ENCODE peak calls at places on chromosome 7, in nine cellular contexts. N is lung, Q is PC-3, Y is BJ, S is hepatocyte, R is HepG2, K is OCI-LY7, W is AG10803, J is upper lobe of right lung. B is an unnamed sample.

GRCh38 chr7:99380823-99381663 is 6.5 kb downstream of the ARPC1B start:
- DNase-seq in N (peak; percentile 50), Q (no peak), Y (no peak), S (no peak), R (peak; percentile 72), K (peak; percentile 88), W (no peak), J (no peak), B (peak; percentile 84)

GRCh38 chr7:136139392-136139791 is 162.2 kb upstream of the MTPN start:
- DNase-seq in N (no peak), Q (no peak), Y (no peak), S (no peak), R (no peak), K (no peak), W (no peak), J (no peak), B (no peak)

GRCh38 chr7:32536585-32536984 is 41.3 kb downstream of the AVL9 start:
- DNase-seq in N (no peak), Q (peak; percentile 86), Y (peak; percentile 18), S (no peak), R (no peak), K (no peak), W (peak; percentile 52), J (no peak), B (no peak)

GRCh38 chr7:46586406-46586805 is 665.3 kb upstream of the IGFBP3 start:
- DNase-seq in N (no peak), Q (no peak), Y (no peak), S (no peak), R (no peak), K (no peak), W (peak; percentile 82), J (no peak), B (no peak)

GRCh38 chr7:112487938-112488575 is 7.3 kb downstream of the LSMEM1 start:
- DNase-seq in N (no peak), Q (no peak), Y (no peak), S (no peak), R (no peak), K (no peak), W (no peak), J (no peak), B (no peak)

GRCh38 chr7:149071641-149072437 is 18.7 kb downstream of the ZNF786 start:
- DNase-seq in N (peak; percentile 31), Q (no peak), Y (no peak), S (peak; percentile 13), R (no peak), K (no peak), W (peak; percentile 2), J (no peak), B (no peak)

GRCh38 chr7:106012935-106013439 is 49.9 kb downstream of the CDHR3 start:
- DNase-seq in N (no peak), Q (no peak), Y (peak; percentile 78), S (peak; percentile 26), R (no peak), K (no peak), W (peak; percentile 84), J (no peak), B (no peak)

GRCh38 chr7:7959979-7960670 is 8.5 kb upstream of the GLCCI1 start:
- DNase-seq in N (no peak), Q (no peak), Y (no peak), S (no peak), R (no peak), K (peak; percentile 9), W (no peak), J (no peak), B (no peak)

GRCh38 chr7:98733036-98733435 is 116.0 kb downstream of the NPTX2 start:
- DNase-seq in N (no peak), Q (peak; percentile 78), Y (no peak), S (peak; percentile 23), R (peak; percentile 54), K (peak; percentile 71), W (peak; percentile 18), J (no peak), B (no peak)

GRCh38 chr7:41881313-41882130 is 178.6 kb upstream of the INHBA start:
- DNase-seq in N (peak; percentile 70), Q (no peak), Y (no peak), S (no peak), R (no peak), K (peak; percentile 70), W (no peak), J (peak; percentile 87), B (peak; percentile 79)

DNA sequence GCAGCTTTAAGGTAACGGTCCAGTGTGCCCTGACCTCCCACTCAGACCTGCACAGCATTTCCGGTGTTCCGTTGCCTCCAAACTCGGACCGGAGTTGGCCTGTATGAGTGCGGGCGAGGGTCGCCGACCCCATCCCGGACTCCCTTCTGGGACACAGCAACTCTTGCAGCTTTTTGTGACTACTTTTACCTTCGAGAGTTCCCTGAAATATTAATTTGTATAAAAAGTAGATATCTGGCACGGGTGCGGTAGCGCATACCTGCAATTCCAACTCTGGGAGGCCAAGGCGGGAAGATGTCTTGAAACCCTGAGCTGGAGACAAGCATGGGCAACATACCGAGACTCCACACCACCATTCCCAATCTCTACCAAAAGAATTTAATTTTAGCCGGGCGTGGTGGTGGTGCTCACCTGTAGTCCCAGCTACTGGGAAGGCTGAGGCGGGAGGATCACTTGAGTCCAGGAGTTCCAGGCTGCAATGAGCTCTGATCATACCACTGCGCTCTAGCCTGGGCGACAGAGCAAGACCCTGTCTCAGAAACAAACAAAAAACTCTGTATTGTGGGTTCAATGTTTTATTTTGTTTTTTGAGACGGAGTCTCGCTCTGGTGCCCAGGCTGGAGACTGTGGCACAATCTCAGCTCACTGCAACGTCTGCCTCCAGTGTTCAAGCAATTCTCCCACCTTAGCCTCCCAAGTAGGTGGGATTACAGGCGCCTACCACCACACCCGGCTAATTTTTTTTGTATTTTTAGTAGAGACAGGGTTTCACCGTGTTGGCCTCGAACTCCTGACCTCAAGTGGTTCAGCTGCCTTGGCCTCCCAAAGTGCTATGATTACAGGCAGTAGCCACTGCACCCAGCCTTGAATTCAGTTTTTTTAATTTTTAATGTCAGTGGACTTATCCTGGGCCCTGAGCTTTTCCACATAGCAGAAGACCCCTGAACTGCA is 1.1 kb upstream of the PPP1R35 start:
- DNase-seq in N (no peak), Q (no peak), Y (no peak), S (no peak), R (no peak), K (no peak), W (no peak), J (no peak), B (no peak)
- H3K4me3 ChIP-seq in N (no peak overlapping the region), Q (peak overlapping the region; percentile 97), Y (no peak overlapping the region), S (no peak overlapping the region), R (no peak overlapping the region), K (peak overlapping the region; percentile 90), W (no peak overlapping the region), J (peak overlapping the region; percentile 82), B (no peak overlapping the region)

GRCh38 chr7:129605960-129606644 is 5.4 kb upstream of the NRF1 start:
- DNase-seq in N (no peak), Q (no peak), Y (no peak), S (no peak), R (no peak), K (no peak), W (no peak), J (no peak), B (no peak)

GRCh38 chr7:129606801-129607200 is 4.7 kb upstream of the NRF1 start:
- DNase-seq in N (no peak), Q (no peak), Y (no peak), S (no peak), R (no peak), K (peak; percentile 30), W (no peak), J (no peak), B (peak; percentile 20)

GRCh38 chr7:129607471-129608120 is 3.9 kb upstream of the NRF1 start:
- DNase-seq in N (no peak), Q (peak; percentile 59), Y (no peak), S (peak; percentile 35), R (no peak), K (peak; percentile 46), W (peak; percentile 32), J (no peak), B (no peak)

GRCh38 chr7:129609666-129610065 is 1.9 kb upstream of the NRF1 start:
- DNase-seq in N (no peak), Q (no peak), Y (no peak), S (peak; percentile 18), R (no peak), K (no peak), W (peak; percentile 43), J (no peak), B (no peak)

GRCh38 chr7:129605038-129605437 is 6.5 kb upstream of the NRF1 start:
- DNase-seq in N (no peak), Q (no peak), Y (no peak), S (no peak), R (no peak), K (no peak), W (no peak), J (no peak), B (no peak)
- TF ChIP-seq CTCF in N (no peak), Q (no peak), Y (no peak), S (no peak), R (no peak), K (no peak), W (no peak), J (no peak), B (no peak)

GRCh38 chr7:128855559-128855958 is 7.1 kb upstream of the ATP6V1F start:
- DNase-seq in N (no peak), Q (no peak), Y (no peak), S (no peak), R (no peak), K (peak; percentile 32), W (no peak), J (no peak), B (no peak)
- H3K4me3 ChIP-seq in N (no peak overlapping the region), Q (no peak overlapping the region), Y (no peak overlapping the region), S (no peak overlapping the region), R (no peak overlapping the region), K (no peak overlapping the region), W (no peak overlapping the region), J (no peak overlapping the region), B (no peak overlapping the region)

GRCh38 chr7:151343516-151343915 is 1.9 kb downstream of the NUB1 start:
- DNase-seq in N (no peak), Q (no peak), Y (no peak), S (no peak), R (no peak), K (no peak), W (no peak), J (no peak), B (no peak)

GRCh38 chr7:151340794-151341356 is 737 bp upstream of the NUB1 start:
- DNase-seq in N (no peak), Q (no peak), Y (no peak), S (no peak), R (no peak), K (no peak), W (no peak), J (no peak), B (no peak)

GRCh38 chr7:151341357-151342101 is at the start of gene NUB1:
- DNase-seq in N (peak; percentile 93), Q (peak; percentile 83), Y (peak; percentile 14), S (peak; percentile 97), R (peak; percentile 74), K (peak; percentile 91), W (peak; percentile 73), J (peak; percentile 97), B (peak; percentile 88)

GRCh38 chr7:151342102-151342646 is 562 bp downstream of the NUB1 start:
- DNase-seq in N (no peak), Q (no peak), Y (no peak), S (no peak), R (no peak), K (peak; percentile 30), W (no peak), J (no peak), B (peak; percentile 65)

DNA sequence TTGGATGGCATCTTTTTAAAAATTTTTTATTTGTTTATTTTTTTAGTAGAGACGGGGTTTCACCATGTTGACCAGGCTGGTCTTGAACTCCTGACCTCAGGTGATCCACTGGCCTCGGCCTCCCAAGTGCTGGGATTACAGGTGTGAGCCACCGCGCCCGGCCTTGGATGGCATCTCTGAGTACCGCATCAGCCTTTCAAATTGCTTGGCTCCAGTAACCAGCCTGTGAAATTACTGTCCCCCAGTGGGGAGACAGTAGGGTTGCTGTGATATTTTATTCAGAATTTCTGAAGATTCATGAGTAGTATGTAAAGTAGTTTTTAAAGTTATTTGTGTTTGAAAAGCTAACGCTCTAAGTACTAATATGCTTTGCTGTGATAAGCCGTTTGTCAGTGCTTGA is 1.2 kb downstream of the NUB1 start:
- DNase-seq in N (no peak), Q (no peak), Y (no peak), S (no peak), R (no peak), K (peak; percentile 32), W (no peak), J (no peak), B (no peak)
- TF ChIP-seq CTCF in N (no peak), Q (no peak), Y (no peak), S (no peak), R (no peak), K (peak; percentile 52), W (peak; percentile 19), J (no peak), B (no peak)

B was measured in GM06990.